ENCODE peak calls at places on chromosome 16, in eight cellular contexts. K, L, R, X, C, B, M and D are unnamed samples.

GRCh38 chr16:53428681-53429080 is 5.6 kb upstream of the RBL2 start:
- DNase-seq in K (no peak), L (no peak), R (no peak), X (no peak), C (no peak), B (no peak), M (no peak), D (no peak)

GRCh38 chr16:6111390-6111789 is 1013.8 kb upstream of the EEF2KMT start:
- DNase-seq in K (no peak), L (no peak), R (no peak), X (no peak), C (no peak), B (no peak), M (no peak), D (no peak)

GRCh38 chr16:48300391-48300856 is 53.1 kb upstream of the ABCC11 start:
- DNase-seq in K (no peak), L (no peak), R (no peak), X (no peak), C (no peak), B (peak), M (no peak), D (peak)

GRCh38 chr16:18839555-18839954 is 38.2 kb upstream of the ARL6IP1 start:
- DNase-seq in K (no peak), L (no peak), R (no peak), X (no peak), C (no peak), B (no peak), M (no peak), D (no peak)

GRCh38 chr16:8887952-8888560 is 5.9 kb downstream of the LITAFD start:
- DNase-seq in K (no peak), L (peak), R (peak), X (peak), C (no peak), B (no peak), M (no peak), D (no peak)

GRCh38 chr16:69823831-69824563 is 61.9 kb downstream of the WWP2 start:
- DNase-seq in K (no peak), L (no peak), R (peak), X (no peak), C (no peak), B (no peak), M (peak), D (no peak)

GRCh38 chr16:79272141-79272577 is 328.4 kb downstream of the MAF start:
- DNase-seq in K (no peak), L (no peak), R (no peak), X (no peak), C (no peak), B (no peak), M (no peak), D (no peak)

GRCh38 chr16:78340590-78340989 is 241.1 kb downstream of the WWOX start:
- DNase-seq in K (no peak), L (no peak), R (no peak), X (no peak), C (no peak), B (no peak), M (no peak), D (no peak)

GRCh38 chr16:55126456-55126855 is 195.8 kb downstream of the IRX5 start:
- DNase-seq in K (no peak), L (no peak), R (no peak), X (no peak), C (no peak), B (no peak), M (no peak), D (no peak)

GRCh38 chr16:19382084-19382801 is 35.4 kb upstream of the TMC5 start:
- DNase-seq in K (no peak), L (no peak), R (no peak), X (peak), C (no peak), B (no peak), M (no peak), D (no peak)

GRCh38 chr16:90041896-90042473 is 22.7 kb upstream of the DBNDD1 start:
- DNase-seq in K (no peak), L (no peak), R (no peak), X (no peak), C (no peak), B (no peak), M (no peak), D (no peak)